ENCODE peak calls at places on chromosomes 5 and 9, in seven cellular contexts. D, O, J, W, K, A and H are unnamed samples.

GRCh38 chr9:124122321-124122720 is 110.8 kb downstream of the LHX2 start:
- DNase-seq in D (no peak), O (no peak), J (no peak), W (no peak), K (no peak), A (no peak), H (no peak)

GRCh38 chr9:74910036-74910435 is 22.3 kb upstream of the TRPM6 start:
- DNase-seq in D (no peak), O (no peak), J (no peak), W (no peak), K (no peak), A (no peak), H (no peak)

GRCh38 chr9:19466268-19466639 is 57.4 kb downstream of the ACER2 start:
- DNase-seq in D (no peak), O (no peak), J (no peak), W (no peak), K (no peak), A (no peak), H (no peak)

GRCh38 chr5:172793577-172794488 is 22.8 kb upstream of the DUSP1 start:
- DNase-seq in D (no peak), O (no peak), J (no peak), W (no peak), K (no peak), A (no peak), H (no peak)

GRCh38 chr5:96714951-96715451 is 52.8 kb downstream of the CAST start:
- DNase-seq in D (no peak), O (no peak), J (no peak), W (peak), K (peak), A (peak), H (peak)

GRCh38 chr5:19608434-19608833 is 379.6 kb downstream of the CDH18 start:
- DNase-seq in D (no peak), O (no peak), J (no peak), W (no peak), K (no peak), A (no peak), H (no peak)

GRCh38 chr9:134190232-134191121 is 26.1 kb upstream of the RNU6ATAC start:
- DNase-seq in D (no peak), O (no peak), J (no peak), W (no peak), K (no peak), A (no peak), H (no peak)

GRCh38 chr9:98118640-98119601 is at the start of gene TRIM14:
- DNase-seq in D (peak), O (no peak), J (no peak), W (peak), K (peak), A (peak), H (no peak)

GRCh38 chr5:2701592-2701991 is 49.9 kb downstream of the IRX2 start:
- DNase-seq in D (no peak), O (no peak), J (no peak), W (no peak), K (no peak), A (no peak), H (no peak)

GRCh38 chr5:39299962-39300361 is 64.3 kb downstream of the C9 start:
- DNase-seq in D (no peak), O (no peak), J (no peak), W (peak), K (no peak), A (no peak), H (no peak)

GRCh38 chr9:92564479-92564878 is 28.7 kb upstream of the ECM2 start:
- DNase-seq in D (no peak), O (no peak), J (no peak), W (no peak), K (no peak), A (no peak), H (no peak)

GRCh38 chr9:35760651-35761050 is 6.6 kb upstream of the MSMP start:
- DNase-seq in D (no peak), O (no peak), J (no peak), W (no peak), K (no peak), A (no peak), H (no peak)

GRCh38 chr5:10167806-10168205 is 81.9 kb downstream of the ATPSCKMT start:
- DNase-seq in D (no peak), O (no peak), J (no peak), W (no peak), K (no peak), A (no peak), H (no peak)

GRCh38 chr5:127567026-127567768 is 49.8 kb downstream of the PRRC1 start:
- DNase-seq in D (no peak), O (no peak), J (no peak), W (no peak), K (no peak), A (no peak), H (no peak)

GRCh38 chr9:70535546-70536323 is 121.3 kb upstream of the KLF9 start:
- DNase-seq in D (no peak), O (no peak), J (no peak), W (no peak), K (no peak), A (no peak), H (no peak)

GRCh38 chr9:698276-698675 is 143.2 kb upstream of the DMRT1 start:
- DNase-seq in D (no peak), O (no peak), J (no peak), W (no peak), K (no peak), A (no peak), H (no peak)

GRCh38 chr5:126780165-126780827 is 3.4 kb downstream of the LMNB1 start:
- DNase-seq in D (peak), O (no peak), J (no peak), W (peak), K (peak), A (no peak), H (peak)

GRCh38 chr9:112846528-112847488 is 43.9 kb downstream of the SLC46A2 start:
- DNase-seq in D (no peak), O (no peak), J (no peak), W (no peak), K (no peak), A (no peak), H (no peak)

GRCh38 chr5:61409568-61409967 is 77.5 kb downstream of the ZSWIM6 start:
- DNase-seq in D (no peak), O (no peak), J (no peak), W (no peak), K (no peak), A (peak), H (no peak)

GRCh38 chr9:126830827-126831226 is 26.0 kb downstream of the ZBTB43 start:
- DNase-seq in D (no peak), O (no peak), J (no peak), W (no peak), K (no peak), A (no peak), H (no peak)

GRCh38 chr5:135244620-135245021 is 154.4 kb downstream of the MACROH2A1 start:
- DNase-seq in D (no peak), O (no peak), J (no peak), W (peak), K (no peak), A (no peak), H (peak)

GRCh38 chr9:77455312-77455927 is 192.7 kb downstream of the GNA14 start:
- DNase-seq in D (no peak), O (no peak), J (no peak), W (peak), K (peak), A (peak), H (no peak)

GRCh38 chr5:4941957-4942830 is 197.9 kb upstream of the ADAMTS16 start:
- DNase-seq in D (peak), O (no peak), J (no peak), W (no peak), K (no peak), A (no peak), H (no peak)

GRCh38 chr5:102933721-102934459 is 178.8 kb downstream of the PAM start:
- DNase-seq in D (no peak), O (no peak), J (no peak), W (no peak), K (no peak), A (no peak), H (no peak)

GRCh38 chr5:14497276-14497675 is 84.3 kb upstream of the OTULINL start:
- DNase-seq in D (no peak), O (no peak), J (no peak), W (no peak), K (no peak), A (no peak), H (no peak)

GRCh38 chr5:180130291-180130869 is 58.8 kb upstream of the RNF130 start:
- DNase-seq in D (no peak), O (no peak), J (peak), W (peak), K (no peak), A (no peak), H (peak)

GRCh38 chr9:133476531-133476930 is 2.4 kb downstream of the SLC2A6 start:
- DNase-seq in D (no peak), O (no peak), J (no peak), W (no peak), K (no peak), A (no peak), H (no peak)

GRCh38 chr9:110115341-110115820 is 92.6 kb downstream of the C9orf152 start:
- DNase-seq in D (no peak), O (no peak), J (no peak), W (no peak), K (no peak), A (no peak), H (no peak)

GRCh38 chr9:110112792-110113191 is 95.2 kb downstream of the C9orf152 start:
- DNase-seq in D (no peak), O (no peak), J (no peak), W (no peak), K (no peak), A (no peak), H (no peak)

GRCh38 chr9:110115868-110116542 is 92.0 kb downstream of the C9orf152 start:
- DNase-seq in D (no peak), O (no peak), J (no peak), W (no peak), K (no peak), A (no peak), H (no peak)

GRCh38 chr9:110114888-110115259 is 93.1 kb downstream of the C9orf152 start:
- DNase-seq in D (no peak), O (no peak), J (no peak), W (no peak), K (no peak), A (no peak), H (no peak)

GRCh38 chr9:110114086-110114887 is 93.7 kb downstream of the C9orf152 start:
- DNase-seq in D (no peak), O (no peak), J (no peak), W (no peak), K (no peak), A (no peak), H (no peak)
- TF ChIP-seq POLR2A in D (no peak), O (no peak), J (no peak), W (no peak), K (no peak), A (no peak), H (no peak)

DNA sequence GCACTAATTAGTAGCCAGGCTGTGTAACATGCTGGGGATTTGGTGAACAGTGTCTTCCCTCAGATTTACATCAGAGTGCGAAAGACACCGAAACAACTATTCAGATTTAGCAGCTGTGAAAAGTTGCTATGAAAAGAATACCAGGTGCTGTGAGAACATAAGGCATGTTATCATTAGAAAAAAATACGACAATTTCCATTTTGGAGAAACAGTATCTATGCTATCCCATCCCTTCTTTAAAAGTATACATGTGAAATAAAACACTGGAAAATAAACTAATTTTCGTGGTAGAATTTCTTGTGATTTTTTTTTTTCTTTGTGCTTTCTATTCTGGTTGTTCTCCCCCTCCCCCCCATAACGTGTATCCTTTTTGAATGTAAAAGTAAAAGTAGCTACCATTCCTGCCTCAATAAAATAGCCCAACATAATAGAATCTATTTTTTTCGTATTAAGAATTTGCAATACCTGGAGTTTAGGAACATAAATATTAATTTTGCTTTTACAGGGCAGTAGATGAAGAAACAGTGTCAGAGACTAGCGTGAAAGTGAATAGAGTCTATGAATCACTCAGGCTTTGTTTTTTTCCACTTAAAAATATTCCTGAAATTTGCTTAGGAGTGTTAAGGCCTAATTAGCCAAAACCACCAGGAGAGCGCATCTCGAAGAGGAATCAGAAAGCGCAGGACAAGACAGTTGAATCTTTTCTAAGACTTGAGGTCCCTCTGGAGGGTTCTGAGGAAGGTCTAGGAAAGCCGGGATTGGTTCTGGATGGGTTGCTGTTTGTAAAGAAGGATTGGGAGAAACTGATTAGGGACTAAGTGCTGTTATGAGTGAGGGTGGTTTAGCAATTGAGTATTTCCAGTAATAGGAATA is 813 bp upstream of the SLU7 start:
- DNase-seq in D (no peak), O (no peak), J (no peak), W (no peak), K (no peak), A (no peak), H (no peak)
- TF ChIP-seq POLR2A in D (no peak), O (no peak), J (no peak), W (no peak), K (no peak), A (no peak), H (no peak)

GRCh38 chr9:129567842-129568559 is 52.9 kb downstream of the C9orf50 start:
- DNase-seq in D (peak), O (no peak), J (no peak), W (peak), K (no peak), A (peak), H (no peak)
- TF ChIP-seq POLR2A in D (no peak), O (no peak), J (no peak), W (no peak), K (no peak), A (peak), H (no peak)

GRCh38 chr9:99681113-99681512 is 140.6 kb upstream of the NR4A3 start:
- DNase-seq in D (no peak), O (no peak), J (no peak), W (no peak), K (no peak), A (no peak), H (no peak)

GRCh38 chr9:99680191-99680590 is 141.5 kb upstream of the NR4A3 start:
- DNase-seq in D (no peak), O (no peak), J (no peak), W (no peak), K (no peak), A (no peak), H (no peak)

GRCh38 chr9:99678550-99678949 is 143.1 kb upstream of the NR4A3 start:
- DNase-seq in D (no peak), O (no peak), J (no peak), W (no peak), K (no peak), A (no peak), H (no peak)

GRCh38 chr9:99682378-99682777 is 139.3 kb upstream of the NR4A3 start:
- DNase-seq in D (no peak), O (no peak), J (no peak), W (no peak), K (no peak), A (no peak), H (no peak)

GRCh38 chr9:99677281-99677680 is 144.4 kb upstream of the NR4A3 start:
- DNase-seq in D (no peak), O (no peak), J (no peak), W (no peak), K (no peak), A (no peak), H (no peak)
- TF ChIP-seq POLR2A in D (no peak), O (no peak), J (no peak), W (no peak), K (no peak), A (no peak), H (no peak)

GRCh38 chr5:82396871-82397514 is 118.8 kb upstream of the RPS23 start:
- DNase-seq in D (peak), O (no peak), J (peak), W (peak), K (peak), A (peak), H (peak)
- TF ChIP-seq POLR2A in D (no peak), O (no peak), J (no peak), W (no peak), K (no peak), A (no peak), H (no peak)

GRCh38 chr9:136091582-136092352 is 3.3 kb downstream of the NACC2 start:
- DNase-seq in D (no peak), O (no peak), J (no peak), W (no peak), K (no peak), A (no peak), H (no peak)
- TF ChIP-seq POLR2A in D (no peak), O (no peak), J (no peak), W (no peak), K (no peak), A (no peak), H (no peak)

DNA sequence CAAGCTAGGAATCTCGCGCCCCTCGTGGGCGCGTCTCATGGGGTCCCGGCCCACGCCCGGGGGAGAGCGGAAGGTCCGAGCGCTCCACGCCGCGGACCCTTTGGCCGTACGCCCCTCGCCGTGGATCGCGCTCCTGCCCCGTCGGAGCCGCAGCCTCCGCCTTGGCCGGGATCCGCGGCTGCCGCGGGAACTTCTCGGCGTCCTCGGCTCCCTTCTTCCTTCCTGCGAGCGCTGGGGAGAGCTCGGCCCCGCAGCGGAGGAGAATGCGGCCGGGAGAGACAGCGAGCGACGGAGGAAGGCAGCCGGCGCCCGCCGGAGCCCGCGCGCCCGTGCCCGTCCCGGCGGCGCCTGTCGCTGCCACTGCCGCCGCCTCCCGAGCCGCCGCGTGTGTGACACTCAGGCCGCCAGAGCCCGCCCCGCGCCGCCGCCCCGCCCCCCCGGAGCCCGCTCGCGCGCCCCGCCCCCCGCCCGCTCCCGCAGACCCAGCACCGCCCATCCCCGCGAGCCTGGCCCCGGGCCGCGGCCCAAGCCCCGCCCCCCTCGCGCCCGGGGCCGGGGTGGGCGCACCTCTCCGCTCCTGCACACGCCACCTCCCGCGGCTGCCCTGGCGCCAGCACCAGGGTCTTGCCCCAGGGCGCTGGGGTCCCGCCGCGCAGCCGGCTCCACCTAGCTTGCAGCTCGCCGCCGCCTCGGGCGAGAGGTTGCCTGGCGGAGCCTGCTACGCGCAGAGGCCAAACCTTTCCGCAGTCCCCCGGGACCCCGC is at the start of gene SHB:
- DNase-seq in D (peak), O (no peak), J (peak), W (peak), K (peak), A (no peak), H (peak)
- TF ChIP-seq POLR2A in D (peak), O (peak), J (peak), W (no peak), K (peak), A (peak), H (no peak)

DNA sequence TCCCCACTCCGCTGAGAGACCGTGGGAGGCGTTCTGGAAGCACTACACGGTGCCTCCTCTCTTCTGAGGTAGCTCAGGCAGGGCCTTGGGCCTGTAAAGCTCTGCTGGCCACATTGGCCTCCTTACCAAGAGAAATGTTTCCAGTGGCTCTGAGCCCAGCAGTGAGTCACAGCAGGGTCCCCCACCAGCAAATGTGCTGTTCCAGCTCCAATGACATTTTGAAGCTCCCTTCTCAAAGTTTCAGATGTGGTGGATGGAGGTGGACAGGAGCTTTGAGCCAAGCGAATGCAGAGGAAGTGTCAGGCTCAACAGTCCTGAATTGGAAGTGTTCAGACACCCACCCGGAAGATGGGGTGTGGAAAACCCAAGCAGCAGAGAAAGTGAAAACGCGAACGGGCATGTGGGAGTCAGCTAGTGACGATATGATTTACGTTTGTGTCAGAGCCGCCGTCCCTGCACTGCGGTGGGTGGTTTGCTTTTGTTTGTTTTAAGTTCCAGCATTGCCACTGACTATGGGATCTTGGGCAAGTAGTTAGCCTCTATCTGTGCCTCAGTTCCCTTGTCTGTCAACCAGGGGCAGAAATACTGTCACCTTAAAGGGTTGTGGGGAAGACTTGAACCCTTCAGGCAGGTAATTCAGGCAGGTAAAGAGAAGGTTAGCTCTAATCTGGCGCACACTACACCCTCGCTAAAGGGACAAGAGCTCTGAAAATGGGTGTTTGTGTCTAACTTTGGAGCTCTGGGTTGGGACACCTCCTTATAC is 38.2 kb downstream of the C5orf15 start:
- DNase-seq in D (no peak), O (no peak), J (no peak), W (no peak), K (peak), A (no peak), H (no peak)
- TF ChIP-seq POLR2A in D (no peak), O (peak), J (no peak), W (no peak), K (no peak), A (no peak), H (no peak)